ENCODE peak calls at places on chromosome 1, in eight cellular contexts. J is testis, T is tibial artery, W is psoas muscle, V is neural progenitor cell, P is right cardiac atrium, K is iPS DF 6.9, Y is RWPE2. C is an unnamed sample.

GRCh38 chr1:214377485-214377884 is 96.5 kb downstream of the SMYD2 start:
- DNase-seq in K (no peak), V (no peak), J (no peak), T (no peak), P (no peak), W (no peak), Y (no peak), C (no peak)

GRCh38 chr1:61626820-61627219 is 98.1 kb downstream of the TM2D1 start:
- DNase-seq in J (no peak), V (no peak), P (peak; percentile 85), Y (no peak), W (no peak), K (no peak), T (peak; percentile 55), C (no peak)

GRCh38 chr1:30120268-30121000 is 603.0 kb downstream of the MATN1 start:
- DNase-seq in V (no peak), J (no peak), T (no peak), W (no peak), P (no peak), Y (no peak), K (no peak), C (no peak)

GRCh38 chr1:1628656-1629429 is 3.1 kb upstream of the MMP23B start:
- DNase-seq in K (no peak), J (no peak), P (peak; percentile 59), T (no peak), V (peak; percentile 44), W (peak; percentile 45), Y (peak; percentile 61), C (no peak)

GRCh38 chr1:202254454-202255252 is 61.1 kb downstream of the LGR6 start:
- DNase-seq in P (no peak), W (no peak), Y (peak; percentile 21), V (no peak), T (peak; percentile 10), K (no peak), J (no peak), C (no peak)

GRCh38 chr1:94043738-94044289 is 77.1 kb downstream of the ABCA4 start:
- DNase-seq in Y (no peak), P (no peak), J (no peak), W (no peak), K (no peak), T (no peak), V (no peak), C (no peak)

GRCh38 chr1:115676498-115677171 is 34.9 kb downstream of the VANGL1 start:
- DNase-seq in V (peak; percentile 13), T (no peak), P (no peak), J (no peak), K (no peak), Y (no peak), W (no peak), C (no peak)

GRCh38 chr1:28062806-28063205 is 25.6 kb downstream of the EYA3 start:
- DNase-seq in T (no peak), W (no peak), V (no peak), K (no peak), Y (no peak), J (no peak), P (peak; percentile 30), C (no peak)

GRCh38 chr1:27563407-27564263 is 40.3 kb downstream of the AHDC1 start:
- DNase-seq in Y (no peak), J (peak; percentile 76), K (no peak), P (peak; percentile 89), V (no peak), W (peak; percentile 89), T (peak; percentile 77), C (no peak)

GRCh38 chr1:184827600-184828368 is 73.1 kb upstream of the EDEM3 start:
- DNase-seq in Y (no peak), V (no peak), J (no peak), P (no peak), W (no peak), T (no peak), K (peak; percentile 20), C (no peak)

GRCh38 chr1:228978486-228979324 is 243.4 kb downstream of the RHOU start:
- DNase-seq in W (peak; percentile 61), P (peak; percentile 81), T (peak; percentile 51), V (no peak), J (peak; percentile 70), K (no peak), Y (no peak), C (no peak)

GRCh38 chr1:226414098-226414698 is 6.3 kb upstream of the PARP1 start:
- DNase-seq in J (no peak), Y (no peak), K (no peak), T (no peak), W (no peak), V (no peak), P (no peak), C (no peak)

GRCh38 chr1:16904560-16905111 is 8.9 kb downstream of the RNU1-2 start:
- DNase-seq in Y (peak; percentile 100), P (peak; percentile 98), W (peak; percentile 99), J (peak; percentile 100), V (peak; percentile 96), K (peak; percentile 98), T (peak; percentile 100), C (peak; percentile 97)

GRCh38 chr1:16906873-16907272 is 11.1 kb downstream of the RNU1-2 start:
- DNase-seq in K (no peak), Y (no peak), P (no peak), J (no peak), V (no peak), T (no peak), W (no peak), C (no peak)

GRCh38 chr1:16907870-16908758 is 12.3 kb downstream of the RNU1-2 start:
- DNase-seq in P (no peak), J (no peak), Y (no peak), K (no peak), T (no peak), W (no peak), V (no peak), C (no peak)

GRCh38 chr1:16905112-16905855 is 9.5 kb downstream of the RNU1-2 start:
- DNase-seq in K (no peak), P (no peak), Y (no peak), T (no peak), J (peak; percentile 67), W (no peak), V (peak; percentile 76), C (peak; percentile 40)

DNA sequence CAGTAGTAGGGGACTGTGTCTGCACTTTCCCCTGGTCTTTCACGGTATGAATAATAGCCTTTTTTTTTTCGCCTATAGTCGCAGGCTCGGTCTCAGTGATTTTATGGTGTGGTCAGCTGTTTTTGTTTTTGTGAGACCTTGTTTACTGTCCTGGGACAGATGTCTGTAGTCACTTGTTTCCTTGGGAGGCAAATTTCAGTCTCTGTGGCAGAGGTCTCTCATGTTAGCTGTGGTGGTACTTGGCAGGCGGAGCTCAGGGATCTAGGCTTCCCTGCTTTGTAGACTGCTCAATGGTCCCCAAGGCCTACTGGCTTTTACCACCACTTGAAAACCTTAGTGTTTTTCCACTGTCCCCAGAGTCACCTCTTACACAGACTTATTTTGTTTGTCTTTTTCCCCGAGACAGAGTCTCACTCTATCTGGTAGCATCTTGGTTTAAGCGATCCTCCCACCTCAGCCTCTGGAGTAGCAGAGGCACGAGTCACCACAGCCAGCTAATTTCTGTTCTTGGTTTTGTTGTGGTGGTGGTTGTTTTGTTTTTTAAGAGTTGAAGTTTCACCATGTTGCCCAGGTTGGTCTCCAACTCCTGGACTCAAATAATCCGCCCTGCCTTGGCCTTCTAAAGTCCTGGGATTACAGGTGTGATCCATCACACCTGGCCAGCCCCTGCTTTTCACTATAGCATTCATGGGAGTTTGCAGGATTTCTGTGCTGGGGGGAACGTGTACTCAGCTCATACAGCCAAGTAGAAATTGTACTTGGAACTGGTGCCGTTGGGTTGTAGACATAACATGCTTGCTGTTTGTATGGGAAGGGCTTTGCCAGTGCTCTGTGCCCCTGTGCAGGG is 10.3 kb downstream of the RNU1-2 start:
- DNase-seq in K (no peak), Y (no peak), W (no peak), J (no peak), V (no peak), P (no peak), T (no peak), C (no peak)
- H3K4me1 ChIP-seq in K (no peaks in the 10 kb centered on the region), Y (peaks cover 17% of the 10 kb centered on the region), W (peaks cover 10% of the 10 kb centered on the region), J (peaks cover 7% of the 10 kb centered on the region), V (peaks cover 14% of the 10 kb centered on the region), P (no peaks in the 10 kb centered on the region), T (no peaks in the 10 kb centered on the region), C (peaks cover 38% of the 10 kb centered on the region)

GRCh38 chr1:108816049-108816882 is 40.6 kb downstream of the AKNAD1 start:
- DNase-seq in J (peak; percentile 68), P (peak; percentile 86), T (peak; percentile 77), K (peak; percentile 20), V (peak; percentile 35), W (peak; percentile 86), Y (no peak), C (no peak)
- H3K4me1 ChIP-seq in J (peaks cover 13% of the 10 kb centered on the region), P (no peaks in the 10 kb centered on the region), T (no peaks in the 10 kb centered on the region), K (peaks cover 5% of the 10 kb centered on the region), V (peaks cover 22% of the 10 kb centered on the region), W (peaks cover 12% of the 10 kb centered on the region), Y (peaks cover 10% of the 10 kb centered on the region), C (no peaks in the 10 kb centered on the region)

GRCh38 chr1:161162806-161163205 is 3.4 kb upstream of the PPOX start:
- DNase-seq in K (no peak), P (no peak), T (no peak), Y (no peak), V (no peak), J (no peak), W (no peak), C (no peak)
- H3K4me1 ChIP-seq in K (no peaks in the 10 kb centered on the region), P (peaks cover 6% of the 10 kb centered on the region), T (no peaks in the 10 kb centered on the region), Y (no peaks in the 10 kb centered on the region), V (peaks cover 6% of the 10 kb centered on the region), J (peaks cover 33% of the 10 kb centered on the region), W (peaks cover 31% of the 10 kb centered on the region), C (peaks cover 47% of the 10 kb centered on the region)

GRCh38 chr1:117009132-117009531 is 7.6 kb downstream of the CD101 start:
- DNase-seq in K (no peak), J (no peak), Y (no peak), V (no peak), W (no peak), T (no peak), P (no peak), C (no peak)

GRCh38 chr1:117011334-117011733 is 9.8 kb downstream of the CD101 start:
- DNase-seq in K (no peak), J (no peak), V (no peak), T (no peak), P (no peak), W (no peak), Y (no peak), C (no peak)

GRCh38 chr1:117008675-117009074 is 7.1 kb downstream of the CD101 start:
- DNase-seq in T (no peak), Y (no peak), P (no peak), K (no peak), W (no peak), J (no peak), V (no peak), C (no peak)

GRCh38 chr1:117007719-117008013 is 6.1 kb downstream of the CD101 start:
- DNase-seq in Y (no peak), V (no peak), W (no peak), J (no peak), K (no peak), T (no peak), P (no peak), C (no peak)

DNA sequence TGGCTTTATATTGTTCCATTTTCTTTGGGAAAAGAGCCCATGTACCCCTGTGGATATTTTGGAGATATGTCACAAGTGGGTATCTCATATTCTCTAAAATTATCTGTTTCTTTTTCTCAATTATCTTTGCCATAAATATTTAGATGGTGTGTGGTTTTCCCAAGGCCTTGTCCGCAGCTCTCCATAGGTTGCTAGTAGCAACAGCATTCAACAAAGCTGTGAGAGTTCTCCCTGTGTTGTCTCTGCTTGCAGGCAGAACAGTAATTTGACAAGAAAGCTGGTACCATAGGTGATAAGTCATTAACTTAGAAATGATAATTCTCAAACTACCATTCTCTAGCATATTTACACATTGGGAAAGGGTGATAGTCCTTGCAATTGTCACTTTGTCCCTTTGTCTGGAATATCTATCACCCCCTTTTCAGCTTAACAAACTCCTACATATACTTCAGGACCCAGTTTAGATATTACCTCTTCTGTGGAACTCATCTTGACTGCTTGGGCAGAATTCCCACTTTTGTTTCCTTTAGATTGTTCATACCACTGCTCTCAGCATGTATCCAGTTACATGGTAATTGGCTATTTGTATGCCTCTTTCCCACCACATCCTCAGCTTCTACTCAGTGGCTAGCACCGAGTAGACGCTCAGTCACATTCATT is 8.9 kb downstream of the CD101 start:
- DNase-seq in Y (no peak), K (no peak), W (no peak), V (peak; percentile 13), T (no peak), J (no peak), P (no peak), C (no peak)
- H3K4me1 ChIP-seq in Y (peaks cover 13% of the 10 kb centered on the region), K (no peaks in the 10 kb centered on the region), W (no peaks in the 10 kb centered on the region), V (peaks cover 5% of the 10 kb centered on the region), T (no peaks in the 10 kb centered on the region), J (no peaks in the 10 kb centered on the region), P (no peaks in the 10 kb centered on the region), C (peaks cover 43% of the 10 kb centered on the region)